ENCODE peak calls at places on chromosomes 3 and 15, in ten cellular contexts. Y is hepatocyte, U is PC-3, D is GM23248, A is IMR-90, N is HCT116, T is H1, M is MM.1S, J is GM23338, X is A549. S is an unnamed sample.

GRCh38 chr3:127475975-127476374 is 114.6 kb downstream of the TPRA1 start:
- DNase-seq in M (no peak), Y (no peak), N (no peak), X (no peak), U (no peak), T (no peak), J (no peak), A (no peak), D (no peak), S (peak)

GRCh38 chr3:87503901-87504498 is 227.6 kb upstream of the POU1F1 start:
- DNase-seq in J (peak), X (peak), N (peak), T (peak), A (peak), U (peak), D (peak), M (peak), Y (peak), S (peak)

GRCh38 chr15:45364271-45364670 is 14.1 kb downstream of the GATM start:
- DNase-seq in T (no peak), A (no peak), N (no peak), J (no peak), D (no peak), X (no peak), M (no peak), Y (no peak), U (no peak), S (no peak)

GRCh38 chr15:42079401-42079908 is 14.9 kb downstream of the PLA2G4D start:
- DNase-seq in D (peak), J (peak), U (no peak), N (no peak), X (no peak), Y (no peak), A (no peak), M (no peak), T (no peak), S (no peak)

GRCh38 chr3:127097516-127097915 is 95.4 kb upstream of the PRR23E start:
- DNase-seq in M (no peak), D (no peak), Y (no peak), A (no peak), U (no peak), T (no peak), X (no peak), J (no peak), N (no peak), S (peak)

GRCh38 chr3:170961616-170962400 is 53.4 kb upstream of the EIF5A2 start:
- DNase-seq in M (peak), T (no peak), X (peak), J (peak), D (peak), N (peak), U (peak), Y (peak), A (peak), S (peak)

GRCh38 chr3:54964081-54964480 is 36.2 kb upstream of the LRTM1 start:
- DNase-seq in D (no peak), X (no peak), A (no peak), T (no peak), J (no peak), N (no peak), Y (no peak), M (no peak), U (no peak), S (no peak)

GRCh38 chr3:193347507-193348501 is 30.7 kb downstream of the ATP13A5 start:
- DNase-seq in T (no peak), A (no peak), D (no peak), U (no peak), J (peak), X (no peak), N (no peak), M (no peak), Y (no peak), S (no peak)

GRCh38 chr15:29880886-29881285 is 58.6 kb upstream of the TJP1 start:
- DNase-seq in M (no peak), D (no peak), U (no peak), T (no peak), Y (no peak), X (no peak), N (no peak), A (no peak), J (no peak), S (no peak)

GRCh38 chr3:124557433-124558232 is 172.6 kb upstream of the UMPS start:
- DNase-seq in T (no peak), X (no peak), N (no peak), M (no peak), J (no peak), U (peak), D (peak), A (peak), Y (no peak), S (no peak)

GRCh38 chr15:30997270-30997669 is 5.8 kb upstream of the MTMR10 start:
- DNase-seq in U (no peak), A (no peak), T (no peak), Y (no peak), N (no peak), M (no peak), D (no peak), X (peak), J (no peak), S (no peak)

GRCh38 chr3:149790265-149790664 is 2.1 kb downstream of the ANKUB1 start:
- DNase-seq in U (peak), Y (no peak), N (no peak), T (no peak), X (peak), A (peak), J (no peak), M (no peak), D (peak), S (no peak)

GRCh38 chr3:160911399-160911798 is 155.4 kb downstream of the PPM1L start:
- DNase-seq in A (no peak), D (no peak), T (no peak), J (peak), N (no peak), M (no peak), Y (no peak), U (no peak), X (no peak), S (no peak)

GRCh38 chr15:38624248-38625214 is 59.9 kb upstream of the RASGRP1 start:
- DNase-seq in J (no peak), X (no peak), D (peak), U (no peak), M (no peak), Y (no peak), T (no peak), N (no peak), A (no peak), S (no peak)

GRCh38 chr3:154228561-154229216 is 95.6 kb downstream of the DHX36 start:
- DNase-seq in J (peak), U (no peak), A (peak), D (no peak), N (no peak), M (no peak), T (no peak), Y (no peak), X (no peak), S (no peak)

DNA sequence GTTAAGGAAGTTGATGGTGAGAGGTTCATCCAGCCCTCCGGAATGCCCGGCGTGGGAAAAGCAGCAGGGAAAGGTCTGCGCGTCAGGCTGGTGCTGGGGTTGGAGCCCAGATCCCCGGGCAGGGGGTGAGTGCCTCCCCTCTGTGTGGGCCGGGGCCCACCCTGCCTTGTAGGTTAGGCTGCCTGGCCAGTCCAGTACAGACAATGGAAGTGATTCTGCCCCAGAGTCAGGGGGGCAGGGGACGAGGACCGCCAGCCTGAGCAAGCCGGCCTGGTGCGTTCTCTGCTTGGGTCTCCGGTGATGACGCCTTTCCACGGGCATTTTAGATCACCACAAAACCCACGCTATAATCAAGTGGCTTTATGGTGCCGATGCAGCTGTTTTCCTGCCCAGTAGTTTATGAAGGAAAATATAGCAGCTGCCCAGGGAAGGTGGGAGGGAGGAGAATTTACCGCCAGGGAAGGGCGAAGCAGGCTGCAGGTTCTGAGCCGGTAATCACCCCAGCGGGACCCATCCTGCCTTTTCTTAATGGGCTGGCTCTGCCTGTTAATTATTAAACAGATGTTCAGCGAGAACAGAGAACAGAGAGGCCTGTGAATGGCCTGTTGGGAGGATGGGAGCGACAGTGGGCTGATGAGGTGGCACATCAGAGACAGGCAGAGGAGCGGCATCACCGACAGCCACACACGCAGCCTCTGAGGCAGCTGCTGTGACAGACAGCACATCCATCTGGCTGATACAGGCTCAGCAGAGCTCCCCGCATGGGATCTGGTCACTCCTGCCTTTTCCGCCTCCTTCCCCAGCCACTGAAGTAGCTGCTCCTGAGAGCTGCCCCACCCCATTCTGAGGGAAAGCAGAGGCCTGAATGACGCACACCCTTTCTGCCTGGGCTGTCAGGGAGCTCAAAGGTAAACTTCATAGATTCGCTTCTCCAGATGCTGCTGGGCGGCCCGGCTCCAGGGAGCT is 35.2 kb downstream of the BDH1 start:
- DNase-seq in U (peak), J (peak), N (no peak), T (no peak), M (no peak), A (peak), X (peak), D (no peak), Y (peak), S (peak)
- H3K4me2 ChIP-seq in U (peak), J (peak), N (no peak), T (peak), M (no peak), A (no peak), X (peak), D (no peak), Y (peak), S (peak)

GRCh38 chr3:190119734-190120133 is 963 bp downstream of the P3H2 start:
- DNase-seq in M (no peak), X (no peak), N (no peak), A (no peak), D (no peak), J (no peak), U (no peak), T (no peak), Y (no peak), S (peak)
- H3K4me2 ChIP-seq in M (peak), X (peak), N (peak), A (peak), D (peak), J (peak), U (peak), T (peak), Y (peak), S (peak)

DNA sequence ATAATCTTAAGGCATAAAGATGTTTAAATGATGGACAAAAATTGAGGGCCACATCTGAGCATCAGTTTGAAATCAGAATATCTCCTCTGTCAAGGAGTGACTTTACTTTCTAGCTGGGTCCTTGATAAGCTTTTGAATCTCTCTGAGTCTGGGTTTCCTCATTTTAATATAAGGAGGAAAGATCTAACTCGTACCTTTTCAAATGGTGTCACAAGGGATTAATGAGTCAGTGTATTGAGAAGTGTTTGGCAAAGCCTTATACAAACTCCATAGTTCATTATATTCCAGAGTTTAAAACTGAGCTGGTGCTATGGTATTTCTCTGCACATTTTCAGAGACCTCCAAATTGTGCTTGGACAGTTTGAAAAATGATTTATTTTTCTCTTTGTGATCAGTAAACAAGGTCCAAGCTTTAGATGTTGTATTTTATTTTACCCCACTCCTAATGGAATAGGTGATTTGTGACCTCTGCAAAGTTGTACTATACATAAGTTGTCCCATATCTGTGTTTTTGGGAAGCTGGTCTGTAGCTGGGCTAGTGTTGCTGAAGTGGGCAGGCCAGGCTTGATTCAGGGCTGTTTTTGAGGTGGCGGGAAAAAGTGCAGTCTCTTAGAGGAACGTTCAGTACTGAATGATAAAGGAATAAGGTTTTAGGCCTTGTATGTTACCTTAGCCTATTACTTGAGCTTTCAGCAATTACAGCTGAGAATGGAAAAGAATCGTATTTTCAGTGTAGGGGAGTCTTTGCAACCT is 5.6 kb downstream of the FNDC3B start:
- DNase-seq in X (no peak), M (no peak), A (no peak), J (no peak), N (no peak), D (peak), Y (no peak), U (no peak), T (no peak), S (no peak)
- H3K4me2 ChIP-seq in X (peak), M (no peak), A (peak), J (peak), N (no peak), D (peak), Y (peak), U (peak), T (no peak), S (peak)

DNA sequence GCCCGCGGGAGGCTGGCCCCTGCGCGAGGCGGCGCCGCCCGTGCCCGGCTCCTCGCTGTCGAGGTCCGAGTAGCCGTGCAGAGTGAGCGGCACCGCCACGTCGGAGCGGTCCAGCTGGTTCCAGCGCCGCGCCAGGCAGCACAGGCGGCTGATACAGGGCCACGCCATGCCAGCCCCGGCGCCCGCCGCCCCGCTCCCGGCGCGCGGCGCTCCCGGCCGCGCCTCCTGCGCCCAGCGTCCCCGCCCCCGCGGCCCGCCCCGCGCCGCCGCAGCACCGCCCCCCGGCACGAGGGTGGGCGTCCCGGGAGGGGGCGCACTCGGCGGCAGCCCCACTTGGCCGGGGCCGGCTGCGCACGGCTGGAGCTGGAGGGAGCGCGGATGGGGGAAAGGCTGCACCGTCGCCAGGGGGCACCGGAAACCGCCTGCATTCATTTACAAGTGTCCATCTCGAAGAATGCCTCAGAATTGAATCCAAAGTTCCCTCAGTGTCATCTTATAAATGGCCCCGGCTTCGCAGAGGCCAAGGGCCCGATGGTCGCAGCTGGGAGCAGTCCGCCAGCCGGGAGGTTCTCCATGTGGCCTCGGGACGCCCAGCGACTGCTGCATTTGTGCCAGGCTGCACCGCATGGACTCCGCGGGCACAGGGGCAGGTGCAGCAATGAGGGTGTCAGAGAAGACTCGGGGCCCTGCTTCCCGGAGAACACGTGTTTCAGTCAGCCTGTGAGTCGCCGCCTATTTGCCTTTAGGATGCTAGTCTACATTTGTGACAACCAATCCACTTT is at the start of gene MAP6D1:
- DNase-seq in U (peak), X (peak), Y (peak), J (peak), T (peak), A (peak), D (peak), M (no peak), N (peak), S (peak)
- H3K4me2 ChIP-seq in U (peak), X (peak), Y (peak), J (peak), T (peak), A (peak), D (peak), M (no peak), N (peak), S (peak)

GRCh38 chr3:177111541-177111949 is 85.7 kb downstream of the TBL1XR1 start:
- DNase-seq in J (no peak), Y (no peak), A (no peak), U (peak), N (no peak), D (no peak), X (peak), T (no peak), M (peak), S (no peak)
- H3K4me2 ChIP-seq in J (no peak), Y (no peak), A (no peak), U (no peak), N (no peak), D (no peak), X (peak), T (no peak), M (peak), S (no peak)

GRCh38 chr3:32432045-32432710 is 40.5 kb downstream of the CMTM7 start:
- DNase-seq in X (no peak), J (no peak), T (no peak), A (no peak), N (no peak), Y (no peak), M (no peak), D (no peak), U (no peak), S (no peak)
- H3K4me2 ChIP-seq in X (no peak), J (no peak), T (no peak), A (no peak), N (no peak), Y (no peak), M (peak), D (no peak), U (no peak), S (no peak)